ENCODE peak calls at places on chromosomes 7 and 10, in eight cellular contexts. L, X, D, R, C, O, Q and U are unnamed samples.
A peak's percentile ranks its signal among the peaks of the same experiment; 100 is the strongest.

GRCh38 chr7:48161407-48162125 is 9.7 kb upstream of the ABCA13 start:
- DNase-seq in D (no peak), C (peak; percentile 47), O (no peak), Q (no peak), X (no peak), R (no peak), L (no peak), U (no peak)

GRCh38 chr10:79981673-79982485 is 33.0 kb upstream of the SFTPD start:
- DNase-seq in L (no peak), D (peak; percentile 69), O (peak; percentile 23), Q (peak; percentile 19), X (no peak), R (no peak), C (peak; percentile 82), U (peak; percentile 50)

GRCh38 chr10:17578603-17579002 is 38.6 kb downstream of the HACD1 start:
- DNase-seq in Q (no peak), D (no peak), X (no peak), O (no peak), C (no peak), R (no peak), L (no peak), U (no peak)

GRCh38 chr7:128094111-128094570 is 62.9 kb upstream of the LRRC4 start:
- DNase-seq in C (peak; percentile 77), Q (no peak), O (no peak), L (no peak), R (no peak), X (no peak), D (no peak), U (no peak)

GRCh38 chr10:78774999-78775711 is 293.6 kb upstream of the ZMIZ1 start:
- DNase-seq in O (no peak), X (no peak), L (peak; percentile 55), C (peak; percentile 52), Q (peak; percentile 55), R (no peak), D (no peak), U (peak; percentile 73)

GRCh38 chr10:62626817-62627216 is 177.7 kb upstream of the ADO start:
- DNase-seq in R (no peak), Q (no peak), L (no peak), D (no peak), C (no peak), X (no peak), O (no peak), U (no peak)

GRCh38 chr10:14459670-14460069 is 128.9 kb upstream of the FRMD4A start:
- DNase-seq in D (no peak), C (peak; percentile 22), O (no peak), X (no peak), R (no peak), Q (no peak), L (no peak), U (no peak)

GRCh38 chr10:133278577-133279265 is 2.1 kb upstream of the ADAM8 start:
- DNase-seq in C (peak; percentile 82), D (no peak), R (no peak), O (no peak), L (no peak), X (no peak), Q (no peak), U (no peak)

GRCh38 chr10:118950190-118950658 is 79.3 kb upstream of the NANOS1 start:
- DNase-seq in X (no peak), D (no peak), Q (no peak), C (peak; percentile 49), O (no peak), R (no peak), L (no peak), U (no peak)

GRCh38 chr7:40656349-40656748 is 521.5 kb downstream of the SUGCT start:
- DNase-seq in R (no peak), Q (no peak), C (no peak), X (no peak), O (no peak), L (no peak), D (no peak), U (no peak)

GRCh38 chr10:119398996-119399395 is 143.5 kb downstream of the RGS10 start:
- DNase-seq in O (no peak), L (no peak), C (no peak), Q (no peak), R (no peak), X (peak; percentile 37), D (no peak), U (no peak)

GRCh38 chr7:143257501-143257900 is 5.7 kb upstream of the GSTK1 start:
- DNase-seq in L (no peak), R (no peak), X (no peak), C (no peak), D (no peak), O (no peak), Q (no peak), U (no peak)

GRCh38 chr7:140587243-140587642 is 53.4 kb downstream of the DENND2A start:
- DNase-seq in D (no peak), R (no peak), L (no peak), Q (no peak), O (no peak), X (no peak), C (no peak), U (no peak)

GRCh38 chr7:48244902-48245301 is 73.6 kb downstream of the ABCA13 start:
- DNase-seq in D (no peak), C (peak; percentile 87), O (no peak), Q (no peak), X (no peak), L (peak; percentile 82), R (no peak), U (peak; percentile 22)

GRCh38 chr10:7767209-7767608 is 20.6 kb downstream of the KIN start:
- DNase-seq in Q (no peak), R (peak; percentile 23), O (no peak), C (peak; percentile 44), X (no peak), L (peak; percentile 27), D (no peak), U (no peak)

GRCh38 chr7:118517275-118517674 is 292.8 kb downstream of the ANKRD7 start:
- DNase-seq in Q (no peak), O (no peak), C (peak; percentile 15), X (no peak), R (no peak), D (no peak), L (no peak), U (no peak)

GRCh38 chr7:24608504-24608903 is 35.3 kb downstream of the PALS2 start:
- DNase-seq in D (no peak), R (no peak), C (no peak), X (no peak), O (no peak), L (no peak), Q (no peak), U (no peak)

GRCh38 chr10:101974091-101974799 is 81.7 kb downstream of the ARMH3 start:
- DNase-seq in R (no peak), O (no peak), X (no peak), L (no peak), C (no peak), D (no peak), Q (no peak), U (no peak)